ENCODE peak calls at places on chromosome 10, in nine cellular contexts. One of them, this sample, is unnamed.

GRCh38 chr10:111247781-111248389 is 171.1 kb downstream of the ADRA2A start:
- DNase-seq in activated CD4-positive, CD25-positive, alpha-beta regulatory T cell: no peak
- DNase-seq in ecto neural progenitor cell: no peak
- DNase-seq in heart left ventricle: no peak
- DNase-seq in HuH-7.5: no peak
- DNase-seq in T-cell: no peak
- DNase-seq in ovary: no peak
- DNase-seq in kidney: no peak
- DNase-seq in fibroblast of lung: peak; percentile 17
- DNase-seq in this sample: no peak

GRCh38 chr10:43816351-43817321 is 168.0 kb upstream of the ZNF32 start:
- DNase-seq in activated CD4-positive, CD25-positive, alpha-beta regulatory T cell: peak; percentile 17
- DNase-seq in ecto neural progenitor cell: no peak
- DNase-seq in heart left ventricle: no peak
- DNase-seq in HuH-7.5: no peak
- DNase-seq in T-cell: peak; percentile 64
- DNase-seq in ovary: no peak
- DNase-seq in kidney: no peak
- DNase-seq in fibroblast of lung: peak; percentile 93
- DNase-seq in this sample: no peak

GRCh38 chr10:128895473-128895872 is 571.6 kb upstream of the MGMT start:
- DNase-seq in activated CD4-positive, CD25-positive, alpha-beta regulatory T cell: no peak
- DNase-seq in ecto neural progenitor cell: no peak
- DNase-seq in heart left ventricle: no peak
- DNase-seq in HuH-7.5: no peak
- DNase-seq in T-cell: no peak
- DNase-seq in ovary: no peak
- DNase-seq in kidney: no peak
- DNase-seq in fibroblast of lung: no peak
- DNase-seq in this sample: no peak

GRCh38 chr10:101227765-101228681 is 1.2 kb downstream of the LBX1 start:
- DNase-seq in activated CD4-positive, CD25-positive, alpha-beta regulatory T cell: no peak
- DNase-seq in ecto neural progenitor cell: no peak
- DNase-seq in heart left ventricle: no peak
- DNase-seq in HuH-7.5: no peak
- DNase-seq in T-cell: no peak
- DNase-seq in ovary: no peak
- DNase-seq in kidney: no peak
- DNase-seq in fibroblast of lung: no peak
- DNase-seq in this sample: no peak

GRCh38 chr10:79449181-79450146 is 4.0 kb upstream of the ZCCHC24 start:
- DNase-seq in activated CD4-positive, CD25-positive, alpha-beta regulatory T cell: no peak
- DNase-seq in ecto neural progenitor cell: no peak
- DNase-seq in heart left ventricle: no peak
- DNase-seq in HuH-7.5: no peak
- DNase-seq in T-cell: no peak
- DNase-seq in ovary: no peak
- DNase-seq in kidney: peak; percentile 22
- DNase-seq in fibroblast of lung: no peak
- DNase-seq in this sample: no peak

GRCh38 chr10:89773081-89773480 is 71.7 kb downstream of the KIF20B start:
- DNase-seq in activated CD4-positive, CD25-positive, alpha-beta regulatory T cell: no peak
- DNase-seq in ecto neural progenitor cell: no peak
- DNase-seq in heart left ventricle: no peak
- DNase-seq in HuH-7.5: no peak
- DNase-seq in T-cell: no peak
- DNase-seq in ovary: no peak
- DNase-seq in kidney: no peak
- DNase-seq in fibroblast of lung: peak; percentile 17
- DNase-seq in this sample: no peak

GRCh38 chr10:33352154-33352553 is 17.7 kb upstream of the NRP1 start:
- DNase-seq in activated CD4-positive, CD25-positive, alpha-beta regulatory T cell: no peak
- DNase-seq in ecto neural progenitor cell: no peak
- DNase-seq in heart left ventricle: no peak
- DNase-seq in HuH-7.5: no peak
- DNase-seq in T-cell: no peak
- DNase-seq in ovary: no peak
- DNase-seq in kidney: no peak
- DNase-seq in fibroblast of lung: peak; percentile 72
- DNase-seq in this sample: no peak

GRCh38 chr10:517236-517635 is 172.2 kb downstream of the DIP2C start:
- DNase-seq in activated CD4-positive, CD25-positive, alpha-beta regulatory T cell: no peak
- DNase-seq in ecto neural progenitor cell: no peak
- DNase-seq in heart left ventricle: no peak
- DNase-seq in HuH-7.5: no peak
- DNase-seq in T-cell: no peak
- DNase-seq in ovary: peak; percentile 58
- DNase-seq in kidney: no peak
- DNase-seq in fibroblast of lung: no peak
- DNase-seq in this sample: no peak

GRCh38 chr10:117169480-117169879 is 27.8 kb upstream of the KCNK18 start:
- DNase-seq in activated CD4-positive, CD25-positive, alpha-beta regulatory T cell: no peak
- DNase-seq in ecto neural progenitor cell: no peak
- DNase-seq in heart left ventricle: no peak
- DNase-seq in HuH-7.5: no peak
- DNase-seq in T-cell: no peak
- DNase-seq in ovary: no peak
- DNase-seq in kidney: no peak
- DNase-seq in fibroblast of lung: peak; percentile 67
- DNase-seq in this sample: no peak

GRCh38 chr10:129123428-129123827 is 343.6 kb upstream of the MGMT start:
- DNase-seq in activated CD4-positive, CD25-positive, alpha-beta regulatory T cell: no peak
- DNase-seq in ecto neural progenitor cell: peak; percentile 39
- DNase-seq in heart left ventricle: no peak
- DNase-seq in HuH-7.5: no peak
- DNase-seq in T-cell: no peak
- DNase-seq in ovary: no peak
- DNase-seq in kidney: no peak
- DNase-seq in fibroblast of lung: no peak
- DNase-seq in this sample: no peak

GRCh38 chr10:102502029-102502336 is 529 bp downstream of the ACTR1A start:
- DNase-seq in activated CD4-positive, CD25-positive, alpha-beta regulatory T cell: peak; percentile 94
- DNase-seq in ecto neural progenitor cell: peak; percentile 99
- DNase-seq in heart left ventricle: peak; percentile 99
- DNase-seq in HuH-7.5: peak; percentile 96
- DNase-seq in T-cell: peak; percentile 97
- DNase-seq in ovary: peak; percentile 99
- DNase-seq in kidney: peak; percentile 99
- DNase-seq in fibroblast of lung: peak; percentile 99
- DNase-seq in this sample: peak; percentile 99

GRCh38 chr10:61189912-61190311 is 245.9 kb upstream of the RHOBTB1 start:
- DNase-seq in activated CD4-positive, CD25-positive, alpha-beta regulatory T cell: no peak
- DNase-seq in ecto neural progenitor cell: no peak
- DNase-seq in heart left ventricle: no peak
- DNase-seq in HuH-7.5: no peak
- DNase-seq in T-cell: no peak
- DNase-seq in ovary: no peak
- DNase-seq in kidney: no peak
- DNase-seq in fibroblast of lung: no peak
- DNase-seq in this sample: no peak

GRCh38 chr10:28949005-28950004 is 272.0 kb downstream of the BAMBI start:
- DNase-seq in activated CD4-positive, CD25-positive, alpha-beta regulatory T cell: no peak
- DNase-seq in ecto neural progenitor cell: no peak
- DNase-seq in heart left ventricle: no peak
- DNase-seq in HuH-7.5: no peak
- DNase-seq in T-cell: no peak
- DNase-seq in ovary: no peak
- DNase-seq in kidney: no peak
- DNase-seq in fibroblast of lung: no peak
- DNase-seq in this sample: no peak

GRCh38 chr10:124323806-124324205 is 94.9 kb downstream of the OAT start:
- DNase-seq in activated CD4-positive, CD25-positive, alpha-beta regulatory T cell: no peak
- DNase-seq in ecto neural progenitor cell: no peak
- DNase-seq in heart left ventricle: no peak
- DNase-seq in HuH-7.5: no peak
- DNase-seq in T-cell: no peak
- DNase-seq in ovary: no peak
- DNase-seq in kidney: no peak
- DNase-seq in fibroblast of lung: no peak
- DNase-seq in this sample: peak; percentile 32

GRCh38 chr10:22321831-22322662 is 1.1 kb downstream of the BMI1 start:
- DNase-seq in activated CD4-positive, CD25-positive, alpha-beta regulatory T cell: no peak
- DNase-seq in ecto neural progenitor cell: peak; percentile 65
- DNase-seq in heart left ventricle: peak; percentile 70
- DNase-seq in HuH-7.5: no peak
- DNase-seq in T-cell: no peak
- DNase-seq in ovary: peak; percentile 66
- DNase-seq in kidney: peak; percentile 83
- DNase-seq in fibroblast of lung: no peak
- DNase-seq in this sample: peak; percentile 74

GRCh38 chr10:11757452-11757819 is 15.3 kb downstream of the ECHDC3 start:
- DNase-seq in activated CD4-positive, CD25-positive, alpha-beta regulatory T cell: no peak
- DNase-seq in ecto neural progenitor cell: no peak
- DNase-seq in heart left ventricle: no peak
- DNase-seq in HuH-7.5: peak; percentile 43
- DNase-seq in T-cell: no peak
- DNase-seq in ovary: peak; percentile 61
- DNase-seq in kidney: no peak
- DNase-seq in fibroblast of lung: peak; percentile 88
- DNase-seq in this sample: peak; percentile 57

GRCh38 chr10:22308390-22308789 is 7.8 kb upstream of the COMMD3 start:
- DNase-seq in activated CD4-positive, CD25-positive, alpha-beta regulatory T cell: no peak
- DNase-seq in ecto neural progenitor cell: no peak
- DNase-seq in heart left ventricle: no peak
- DNase-seq in HuH-7.5: no peak
- DNase-seq in T-cell: no peak
- DNase-seq in ovary: no peak
- DNase-seq in kidney: no peak
- DNase-seq in fibroblast of lung: peak; percentile 52
- DNase-seq in this sample: no peak

This sample was measured in upper lobe of right lung.